ENCODE peak calls at places on chromosomes 12 and 14, in eight cellular contexts. A, N, X, I, M, L, F and D are unnamed samples.

GRCh38 chr14:58100735-58101368 is 51.2 kb downstream of the ARMH4 start:
- DNase-seq in A (no peak), N (peak; percentile 80), X (no peak), I (no peak), M (peak; percentile 42), L (no peak), F (no peak), D (no peak)

GRCh38 chr12:54214553-54215374 is 26.0 kb upstream of the SMUG1 start:
- DNase-seq in A (peak; percentile 95), N (peak; percentile 88), X (peak; percentile 92), I (peak; percentile 90), M (peak; percentile 60), L (peak; percentile 54), F (peak; percentile 93), D (peak; percentile 85)

GRCh38 chr14:42854061-42854460 is 1247.4 kb downstream of the LRFN5 start:
- DNase-seq in A (no peak), N (peak; percentile 75), X (no peak), I (no peak), M (peak; percentile 15), L (no peak), F (no peak), D (no peak)

GRCh38 chr14:102486513-102487203 is 22.9 kb downstream of the ANKRD9 start:
- DNase-seq in A (no peak), N (no peak), X (no peak), I (no peak), M (no peak), L (no peak), F (no peak), D (no peak)

GRCh38 chr12:42893802-42894201 is 304.3 kb upstream of the PRICKLE1 start:
- DNase-seq in A (no peak), N (peak; percentile 11), X (no peak), I (no peak), M (no peak), L (no peak), F (no peak), D (no peak)

GRCh38 chr12:85805654-85806053 is 30.6 kb downstream of the RASSF9 start:
- DNase-seq in A (no peak), N (peak; percentile 73), X (no peak), I (no peak), M (no peak), L (no peak), F (no peak), D (no peak)

GRCh38 chr14:86221000-86221399 is 691.1 kb downstream of the FLRT2 start:
- DNase-seq in A (no peak), N (no peak), X (no peak), I (no peak), M (no peak), L (no peak), F (peak; percentile 14), D (no peak)

GRCh38 chr14:96702831-96703230 is 94.4 kb upstream of the VRK1 start:
- DNase-seq in A (no peak), N (no peak), X (no peak), I (no peak), M (no peak), L (no peak), F (no peak), D (no peak)

GRCh38 chr14:54621686-54622085 is 54.8 kb downstream of the SAMD4A start:
- DNase-seq in A (no peak), N (no peak), X (no peak), I (no peak), M (no peak), L (no peak), F (no peak), D (no peak)

GRCh38 chr12:15662983-15663659 is 126.1 kb downstream of the EPS8 start:
- DNase-seq in A (no peak), N (no peak), X (no peak), I (no peak), M (no peak), L (no peak), F (no peak), D (no peak)